ENCODE peak calls at places on chromosomes 2 and 18, in four cellular contexts. X is mesenchymal stem cell, A is PC-3, F is fibroblast of lung. K is an unnamed sample. For H3K36me3, the result is how much of the 10 kb centered on the place peaks cover.

GRCh38 chr2:64212801-64213321 is 68.6 kb upstream of the PELI1 start:
- DNase-seq in X (peak), A (no peak), F (peak), K (peak)

GRCh38 chr2:148955798-148956197 is 80.8 kb downstream of the KIF5C start:
- DNase-seq in X (no peak), A (peak), F (no peak), K (no peak)

GRCh38 chr2:27809761-27810241 is 38.3 kb downstream of the MRPL33 start:
- DNase-seq in X (peak), A (peak), F (peak), K (peak)

GRCh38 chr2:126658910-126659613 is 3.1 kb downstream of the GYPC start:
- DNase-seq in X (peak), A (no peak), F (peak), K (no peak)

GRCh38 chr2:218125095-218125494 is 733 bp upstream of the CXCR2 start:
- DNase-seq in X (no peak), A (no peak), F (no peak), K (peak)

GRCh38 chr2:71863338-71863737 is 284.3 kb downstream of the CYP26B1 start:
- DNase-seq in X (no peak), A (no peak), F (no peak), K (no peak)

GRCh38 chr2:239465017-239466001 is 64.5 kb upstream of the HDAC4 start:
- DNase-seq in X (no peak), A (peak), F (peak), K (peak)

GRCh38 chr2:151156943-151157705 is 104.5 kb downstream of the RBM43 start:
- DNase-seq in X (no peak), A (no peak), F (peak), K (no peak)

GRCh38 chr2:27756544-27757498 is 14.7 kb upstream of the MRPL33 start:
- DNase-seq in X (no peak), A (no peak), F (no peak), K (no peak)

GRCh38 chr2:43880471-43880870 is 41.7 kb downstream of the ABCG8 start:
- DNase-seq in X (no peak), A (no peak), F (no peak), K (no peak)

GRCh38 chr2:221077241-221077640 is 494.9 kb downstream of the EPHA4 start:
- DNase-seq in X (no peak), A (no peak), F (no peak), K (no peak)

GRCh38 chr2:101763496-101764333 is 66.2 kb downstream of the MAP4K4 start:
- DNase-seq in X (no peak), A (peak), F (no peak), K (peak)

GRCh38 chr2:188766086-188766856 is 207.9 kb upstream of the COL3A1 start:
- DNase-seq in X (no peak), A (no peak), F (peak), K (no peak)

GRCh38 chr2:183438541-183438940 is 314.3 kb downstream of the NUP35 start:
- DNase-seq in X (no peak), A (no peak), F (no peak), K (no peak)

GRCh38 chr18:27687351-27687979 is 489.5 kb downstream of the CDH2 start:
- DNase-seq in X (no peak), A (no peak), F (no peak), K (no peak)
- H3K36me3 ChIP-seq in X (under half), A (under half), F (under half), K (under half)

GRCh38 chr2:55011741-55012574 is 38.3 kb downstream of the RTN4 start:
- DNase-seq in X (no peak), A (no peak), F (no peak), K (no peak)

GRCh38 chr2:55010915-55011314 is 39.3 kb downstream of the RTN4 start:
- DNase-seq in X (peak), A (no peak), F (peak), K (no peak)

GRCh38 chr2:55010149-55010591 is 40.1 kb downstream of the RTN4 start:
- DNase-seq in X (peak), A (peak), F (peak), K (peak)

GRCh38 chr2:55012648-55013484 is 37.4 kb downstream of the RTN4 start:
- DNase-seq in X (no peak), A (peak), F (no peak), K (no peak)

GRCh38 chr2:55009277-55010055 is 40.8 kb downstream of the RTN4 start:
- DNase-seq in X (peak), A (no peak), F (no peak), K (no peak)
- H3K9ac ChIP-seq in X (peak), A (no peak), F (no peak), K (no peak)

GRCh38 chr2:233499928-233500327 is 66.7 kb downstream of the USP40 start:
- DNase-seq in X (no peak), A (no peak), F (no peak), K (no peak)

GRCh38 chr2:233501198-233502076 is 65.1 kb downstream of the USP40 start:
- DNase-seq in X (peak), A (peak), F (peak), K (no peak)

GRCh38 chr2:233498126-233498525 is 68.5 kb downstream of the USP40 start:
- DNase-seq in X (no peak), A (no peak), F (no peak), K (no peak)

GRCh38 chr2:233495503-233496496 is 70.8 kb downstream of the USP40 start:
- DNase-seq in X (no peak), A (no peak), F (no peak), K (no peak)

GRCh38 chr2:233497692-233498091 is 68.9 kb downstream of the USP40 start:
- DNase-seq in X (no peak), A (no peak), F (no peak), K (no peak)
- H3K36me3 ChIP-seq in X (half or more), A (under half), F (under half), K (under half)

DNA sequence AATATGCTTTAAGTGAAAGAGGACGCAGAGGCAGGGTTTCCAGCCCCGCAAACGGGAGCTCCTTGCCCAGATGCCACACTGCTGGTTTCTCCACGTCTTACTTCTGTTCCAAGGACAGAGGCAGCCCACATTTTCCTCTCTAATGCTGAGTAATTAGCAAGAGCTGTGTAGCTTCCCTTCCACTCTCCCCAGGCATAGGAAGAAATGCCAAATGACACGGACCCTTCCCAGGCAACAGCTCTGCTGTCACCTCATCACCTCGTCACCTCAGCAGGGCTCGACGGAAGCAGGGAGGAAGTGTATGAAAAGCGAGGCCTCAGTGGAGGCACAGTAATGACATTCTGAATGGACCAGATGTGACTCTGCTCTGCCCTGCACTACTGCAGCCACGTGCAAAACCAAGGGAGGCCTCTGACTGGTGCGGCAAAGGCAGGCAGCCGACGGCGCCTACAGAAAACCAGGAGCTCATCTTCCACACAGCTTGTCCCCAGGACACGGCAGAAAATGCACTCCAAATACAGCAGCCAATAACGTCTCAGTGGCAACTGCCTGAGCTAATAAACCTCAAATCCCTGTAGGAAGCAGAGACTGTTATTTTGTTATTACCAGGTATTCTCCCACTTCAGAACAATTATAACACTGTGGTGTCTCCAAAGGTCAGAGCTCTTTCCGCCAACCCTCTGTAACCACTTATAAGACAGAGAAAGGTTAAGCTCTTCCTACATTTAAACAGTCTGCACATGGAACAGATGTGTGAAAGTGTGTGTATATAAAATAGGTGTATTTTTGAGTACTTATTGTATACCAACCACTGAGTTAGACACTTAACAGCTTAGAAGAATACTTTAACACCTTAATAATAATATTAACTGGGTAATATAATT is 64.3 kb downstream of the FBXO15 start:
- DNase-seq in X (no peak), A (no peak), F (no peak), K (no peak)
- H3K9ac ChIP-seq in X (peak), A (no peak), F (no peak), K (no peak)

DNA sequence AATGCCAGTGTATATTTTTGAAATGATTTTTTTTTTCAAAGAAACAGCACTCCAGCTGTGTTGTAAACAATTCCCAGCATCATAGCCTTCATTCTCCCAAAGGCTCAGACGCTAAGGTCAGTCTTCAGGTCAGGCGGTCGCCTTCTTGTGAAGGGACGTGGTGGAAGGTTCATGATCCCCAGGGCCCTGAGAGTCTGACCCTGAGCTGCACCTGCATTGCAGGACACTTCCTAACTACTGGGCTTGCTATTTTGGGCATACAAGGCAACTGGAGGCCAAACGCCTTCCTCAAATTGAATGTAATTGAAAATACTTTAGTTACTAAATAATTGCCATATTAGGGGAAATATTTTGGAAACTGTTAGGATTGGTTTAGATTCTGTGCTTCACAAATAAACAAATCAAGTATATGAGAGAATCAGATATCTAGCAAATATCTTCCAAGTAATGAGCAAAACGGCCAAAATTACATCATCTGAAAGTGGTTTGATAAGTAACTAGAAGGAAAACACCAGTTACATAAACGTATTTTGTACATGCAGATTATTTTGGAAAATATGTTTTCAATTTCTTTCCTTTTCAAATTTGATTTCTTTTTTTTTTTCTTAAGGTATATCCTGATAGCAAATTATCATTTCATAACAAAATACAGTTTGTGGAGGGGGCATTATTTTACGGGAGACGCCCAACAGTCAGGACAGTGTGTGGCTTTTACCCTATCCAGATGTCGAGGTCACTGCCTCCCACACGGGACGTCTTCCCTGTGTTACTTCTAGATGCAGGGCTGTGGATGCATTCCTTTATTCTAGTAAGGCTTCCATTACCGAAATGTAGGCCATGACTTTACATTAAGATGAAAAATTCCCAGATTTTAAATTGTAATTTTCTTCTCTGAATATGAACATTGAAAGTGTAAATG is 136.0 kb downstream of the ATP9B start:
- DNase-seq in X (no peak), A (no peak), F (no peak), K (no peak)
- H3K36me3 ChIP-seq in X (under half), A (under half), F (under half), K (under half)

K was measured in trophoblast cell.